ENCODE peak calls at places on chromosomes 7 and 10, in eight cellular contexts. L is AML-193, D is NCI-H460, G is AG09319, C is psoas muscle, E is pons, P is DMS153, I is AG20443. V is an unnamed sample.

GRCh38 chr10:20936388-20936787 is 39.3 kb upstream of the NEBL start:
- DNase-seq in I (no peak), L (no peak), C (no peak), E (no peak), G (no peak), D (no peak), P (no peak), V (no peak)

GRCh38 chr7:24318326-24318725 is 34.3 kb downstream of the NPY start:
- DNase-seq in D (no peak), E (no peak), L (no peak), C (no peak), G (no peak), P (no peak), I (no peak), V (no peak)

GRCh38 chr7:36346260-36346831 is 43.3 kb upstream of the ANLN start:
- DNase-seq in I (no peak), C (no peak), L (peak), P (no peak), D (no peak), E (no peak), G (no peak), V (no peak)

GRCh38 chr10:26486985-26487850 is 49.1 kb downstream of the APBB1IP start:
- DNase-seq in C (no peak), G (peak), L (no peak), I (peak), E (peak), D (peak), P (no peak), V (no peak)

GRCh38 chr10:77006836-77007511 is 630.6 kb downstream of the KCNMA1 start:
- DNase-seq in D (no peak), I (no peak), L (no peak), G (no peak), C (no peak), E (no peak), P (no peak), V (no peak)

GRCh38 chr7:150719960-150720891 is 3.8 kb downstream of the GIMAP1 start:
- DNase-seq in C (no peak), D (no peak), G (no peak), L (no peak), E (no peak), I (no peak), P (no peak), V (no peak)

GRCh38 chr10:29807407-29807806 is 172.6 kb upstream of the SVIL start:
- DNase-seq in L (no peak), G (no peak), D (peak), I (peak), E (no peak), C (no peak), P (no peak), V (no peak)

GRCh38 chr7:15571303-15571878 is 9.6 kb upstream of the AGMO start:
- DNase-seq in E (no peak), L (no peak), D (no peak), C (no peak), P (no peak), G (no peak), I (no peak), V (no peak)

GRCh38 chr10:110912374-110912773 is 6.6 kb downstream of the BBIP1 start:
- DNase-seq in L (no peak), P (no peak), D (no peak), C (no peak), E (no peak), I (peak), G (no peak), V (no peak)

GRCh38 chr7:112994666-112995065 is 92.0 kb downstream of the GPR85 start:
- DNase-seq in C (no peak), L (no peak), G (no peak), E (no peak), I (peak), D (no peak), P (no peak), V (no peak)

GRCh38 chr7:102061981-102062390 is 224.7 kb upstream of the SH2B2 start:
- DNase-seq in E (no peak), D (no peak), G (no peak), L (peak), P (no peak), I (no peak), C (no peak), V (no peak)

GRCh38 chr7:34849163-34849960 is 187.9 kb downstream of the DPY19L1 start:
- DNase-seq in E (no peak), P (no peak), I (no peak), D (peak), C (no peak), L (no peak), G (no peak), V (no peak)

GRCh38 chr7:150895809-150896208 is 43.5 kb downstream of the AOC1 start:
- DNase-seq in D (no peak), I (no peak), G (no peak), P (no peak), L (no peak), C (no peak), E (no peak), V (no peak)

GRCh38 chr10:88651131-88651541 is 13.1 kb upstream of the LIPF start:
- DNase-seq in L (no peak), G (peak), E (no peak), P (no peak), C (no peak), D (no peak), I (peak), V (no peak)

GRCh38 chr10:43064331-43065075 is 12.4 kb upstream of the RET start:
- DNase-seq in C (no peak), I (no peak), E (no peak), L (no peak), D (no peak), P (no peak), G (no peak), V (no peak)

GRCh38 chr10:102401735-102402511 is 6.4 kb downstream of the NFKB2 start:
- DNase-seq in E (no peak), D (no peak), P (no peak), I (no peak), L (no peak), G (no peak), C (no peak), V (no peak)

GRCh38 chr10:48195803-48196202 is 78.7 kb downstream of the FRMPD2 start:
- DNase-seq in C (no peak), L (no peak), P (no peak), E (no peak), G (no peak), I (no peak), D (no peak), V (no peak)

GRCh38 chr7:44482502-44483485 is 7.7 kb downstream of the NUDCD3 start:
- DNase-seq in G (no peak), E (no peak), L (no peak), D (no peak), P (no peak), I (no peak), C (no peak), V (no peak)

GRCh38 chr7:123607423-123607975 is 5.9 kb downstream of the ASB15 start:
- DNase-seq in G (no peak), I (no peak), D (no peak), P (no peak), E (no peak), L (no peak), C (no peak), V (no peak)

GRCh38 chr10:80599424-80599847 is 61.7 kb downstream of the SH2D4B start:
- DNase-seq in C (no peak), G (no peak), L (peak), E (peak), D (peak), I (peak), P (peak), V (no peak)

GRCh38 chr10:78754269-78755074 is 314.3 kb upstream of the ZMIZ1 start:
- DNase-seq in L (peak), G (no peak), E (no peak), D (no peak), P (no peak), C (no peak), I (no peak), V (no peak)

GRCh38 chr10:119242191-119242590 is 34.8 kb downstream of the GRK5 start:
- DNase-seq in L (no peak), G (no peak), D (no peak), E (no peak), P (no peak), C (no peak), I (no peak), V (no peak)

GRCh38 chr7:23349484-23350157 is 50.5 kb downstream of the MALSU1 start:
- DNase-seq in G (peak), D (no peak), I (peak), P (no peak), E (no peak), L (no peak), C (no peak), V (no peak)

GRCh38 chr10:23341004-23341403 is 3.6 kb downstream of the C10orf67 start:
- DNase-seq in P (no peak), C (no peak), E (no peak), D (no peak), L (no peak), G (no peak), I (no peak), V (no peak)

V was measured in hippocampal formation.